ENCODE peak calls at places on chromosomes 7 and 10, in nine cellular contexts. O is naive B cell; N is left colon; G is EH; W is NCI-H1694 treated with DMSO at 0.1 percent for 48 hours; J is activated CD8-positive, alpha-beta T cell treated with anti-CD3 and anti-CD28 coated beads for 36 hours; A is stimulated activated CD4-positive, alpha-beta T cell treated with anti-CD3 and anti-CD28 coated beads, Interleukin-2, amount 100 ng/mL, for 48 hours; D is EL; I is memory B cell. V is an unnamed sample.

GRCh38 chr10:75405201-75406143 is 3.9 kb upstream of the ZNF503 start:
- DNase-seq in O (no peak), N (no peak), G (no peak), W (no peak), J (no peak), A (no peak), D (no peak), I (no peak), V (no peak)

GRCh38 chr7:25326466-25327156 is 98.3 kb upstream of the NPVF start:
- DNase-seq in O (no peak), N (no peak), G (no peak), W (no peak), J (no peak), A (no peak), D (no peak), I (no peak), V (no peak)

GRCh38 chr10:133356953-133357292 is 896 bp downstream of the FUOM start:
- DNase-seq in O (no peak), N (no peak), G (no peak), W (no peak), J (peak; percentile 30), A (no peak), D (no peak), I (no peak), V (no peak)

GRCh38 chr7:34371922-34372321 is 286.1 kb upstream of the NPSR1 start:
- DNase-seq in O (no peak), N (no peak), G (peak; percentile 36), W (no peak), J (no peak), A (no peak), D (no peak), I (no peak), V (no peak)

GRCh38 chr7:157431173-157431950 is 94.6 kb downstream of the DNAJB6 start:
- DNase-seq in O (no peak), N (no peak), G (no peak), W (no peak), J (no peak), A (no peak), D (no peak), I (no peak), V (no peak)

GRCh38 chr10:70499829-70500167 is 21.2 kb downstream of the PALD1 start:
- DNase-seq in O (no peak), N (no peak), G (no peak), W (no peak), J (no peak), A (no peak), D (no peak), I (no peak), V (no peak)

GRCh38 chr10:31207636-31208035 is 111.4 kb upstream of the ZEB1 start:
- DNase-seq in O (no peak), N (no peak), G (peak; percentile 34), W (no peak), J (no peak), A (no peak), D (no peak), I (no peak), V (no peak)

GRCh38 chr7:126803990-126804389 is 448.8 kb downstream of the GRM8 start:
- DNase-seq in O (no peak), N (no peak), G (no peak), W (no peak), J (no peak), A (no peak), D (no peak), I (no peak), V (no peak)

GRCh38 chr10:119429771-119430170 is 112.7 kb downstream of the RGS10 start:
- DNase-seq in O (no peak), N (no peak), G (no peak), W (no peak), J (no peak), A (no peak), D (no peak), I (no peak), V (no peak)

GRCh38 chr7:17952387-17952786 is 12.1 kb upstream of the SNX13 start:
- DNase-seq in O (no peak), N (no peak), G (no peak), W (no peak), J (peak; percentile 66), A (peak; percentile 13), D (no peak), I (no peak), V (no peak)

GRCh38 chr10:68871731-68872342 is 29.3 kb upstream of the DDX50 start:
- DNase-seq in O (no peak), N (no peak), G (peak; percentile 91), W (peak; percentile 94), J (no peak), A (no peak), D (peak; percentile 47), I (no peak), V (no peak)

GRCh38 chr10:108167766-108168165 is 1003.3 kb upstream of the SORCS1 start:
- DNase-seq in O (no peak), N (no peak), G (no peak), W (no peak), J (no peak), A (no peak), D (no peak), I (no peak), V (no peak)

GRCh38 chr10:6037975-6038624 is 24.1 kb downstream of the IL2RA start:
- DNase-seq in O (no peak), N (no peak), G (no peak), W (no peak), J (peak; percentile 41), A (no peak), D (no peak), I (no peak), V (no peak)

GRCh38 chr10:132868995-132869394 is 73.4 kb downstream of the CFAP46 start:
- DNase-seq in O (no peak), N (peak; percentile 7), G (no peak), W (no peak), J (no peak), A (no peak), D (no peak), I (no peak), V (peak; percentile 5)

GRCh38 chr7:37083311-37084096 is 359.2 kb upstream of the AOAH start:
- DNase-seq in O (no peak), N (peak; percentile 35), G (peak; percentile 75), W (no peak), J (no peak), A (no peak), D (peak; percentile 3), I (no peak), V (no peak)

GRCh38 chr7:81583882-81584533 is 185.8 kb downstream of the HGF start:
- DNase-seq in O (no peak), N (no peak), G (peak; percentile 31), W (no peak), J (no peak), A (no peak), D (peak; percentile 13), I (no peak), V (no peak)

GRCh38 chr10:129877773-129878371 is 86.2 kb downstream of the EBF3 start:
- DNase-seq in O (no peak), N (no peak), G (no peak), W (no peak), J (peak; percentile 57), A (peak; percentile 32), D (no peak), I (peak; percentile 7), V (no peak)

GRCh38 chr7:130418306-130418705 is 22.5 kb downstream of the CEP41 start:
- DNase-seq in O (no peak), N (no peak), G (no peak), W (no peak), J (no peak), A (no peak), D (no peak), I (no peak), V (no peak)

GRCh38 chr10:121556448-121556847 is 41.8 kb downstream of the FGFR2 start:
- DNase-seq in O (no peak), N (no peak), G (no peak), W (no peak), J (no peak), A (no peak), D (no peak), I (no peak), V (no peak)

GRCh38 chr7:136533732-136534131 is 334.7 kb upstream of the CHRM2 start:
- DNase-seq in O (no peak), N (no peak), G (no peak), W (no peak), J (no peak), A (no peak), D (no peak), I (no peak), V (no peak)

GRCh38 chr7:117837841-117838240 is 35.4 kb downstream of the CTTNBP2 start:
- DNase-seq in O (no peak), N (no peak), G (no peak), W (no peak), J (no peak), A (no peak), D (no peak), I (no peak), V (no peak)

GRCh38 chr10:20608503-20608902 is 288.6 kb downstream of the NEBL start:
- DNase-seq in O (no peak), N (no peak), G (no peak), W (no peak), J (no peak), A (no peak), D (no peak), I (no peak), V (no peak)

GRCh38 chr10:125343118-125343752 is 182.9 kb upstream of the CTBP2 start:
- DNase-seq in O (no peak), N (no peak), G (peak; percentile 40), W (no peak), J (peak; percentile 9), A (no peak), D (peak; percentile 33), I (no peak), V (no peak)

GRCh38 chr7:140389445-140389844 is 8.9 kb downstream of the SLC37A3 start:
- DNase-seq in O (no peak), N (no peak), G (no peak), W (no peak), J (no peak), A (no peak), D (no peak), I (no peak), V (no peak)

GRCh38 chr7:74518654-74519053 is 64.9 kb downstream of the GTF2IRD1 start:
- DNase-seq in O (no peak), N (no peak), G (no peak), W (no peak), J (no peak), A (no peak), D (no peak), I (no peak), V (no peak)

GRCh38 chr10:54962134-54962900 is 161.3 kb upstream of the PCDH15 start:
- DNase-seq in O (no peak), N (no peak), G (no peak), W (no peak), J (no peak), A (no peak), D (no peak), I (no peak), V (no peak)

GRCh38 chr10:127922675-127923366 is 15.9 kb downstream of the PTPRE start:
- DNase-seq in O (no peak), N (no peak), G (no peak), W (no peak), J (no peak), A (no peak), D (peak; percentile 91), I (no peak), V (no peak)

GRCh38 chr10:2936816-2937215 is 130.5 kb upstream of the PFKP start:
- DNase-seq in O (no peak), N (no peak), G (no peak), W (no peak), J (no peak), A (no peak), D (no peak), I (no peak), V (no peak)

GRCh38 chr10:101536800-101537199 is 51.3 kb downstream of the POLL start:
- DNase-seq in O (peak; percentile 7), N (no peak), G (peak; percentile 32), W (no peak), J (no peak), A (no peak), D (peak; percentile 22), I (no peak), V (no peak)

GRCh38 chr7:20454202-20454601 is 123.5 kb downstream of the ITGB8 start:
- DNase-seq in O (no peak), N (no peak), G (no peak), W (no peak), J (no peak), A (no peak), D (no peak), I (no peak), V (no peak)

GRCh38 chr10:132186488-132187413 is at the start of gene DPYSL4:
- DNase-seq in O (no peak), N (no peak), G (peak; percentile 19), W (no peak), J (peak; percentile 21), A (peak; percentile 45), D (no peak), I (no peak), V (no peak)

V was measured in tibial nerve.